ENCODE peak calls at places on chromosomes 3 and 15, in ten cellular contexts. S, P, X, R, V, D, E, Z, Q and U are unnamed samples. For H3K27me3, the result is how much of the 10 kb centered on the place peaks cover.

GRCh38 chr15:58396181-58396580 is 35.6 kb upstream of the LIPC start:
- DNase-seq in S (no peak), P (no peak), X (no peak), R (no peak), V (no peak), D (peak), E (no peak), Z (no peak), Q (no peak), U (no peak)

GRCh38 chr3:72147600-72147999 is 362.7 kb upstream of the PROK2 start:
- DNase-seq in S (no peak), P (no peak), X (no peak), R (no peak), V (no peak), D (no peak), E (no peak), Z (no peak), Q (no peak), U (no peak)

GRCh38 chr15:57772223-57772957 is 65.9 kb downstream of the POLR2M start:
- DNase-seq in S (no peak), P (no peak), X (no peak), R (no peak), V (no peak), D (no peak), E (no peak), Z (no peak), Q (no peak), U (no peak)

GRCh38 chr15:96409231-96410138 is 79.0 kb downstream of the NR2F2 start:
- DNase-seq in S (no peak), P (no peak), X (no peak), R (peak), V (no peak), D (peak), E (no peak), Z (no peak), Q (no peak), U (no peak)

GRCh38 chr15:58235961-58236360 is 97.8 kb downstream of the AQP9 start:
- DNase-seq in S (no peak), P (no peak), X (no peak), R (no peak), V (no peak), D (no peak), E (no peak), Z (no peak), Q (no peak), U (no peak)

GRCh38 chr15:65804252-65804931 is 12.3 kb upstream of the DENND4A start:
- DNase-seq in S (no peak), P (no peak), X (no peak), R (no peak), V (no peak), D (peak), E (no peak), Z (no peak), Q (no peak), U (no peak)

GRCh38 chr3:76523337-76523736 is 516.6 kb upstream of the ROBO2 start:
- DNase-seq in S (no peak), P (no peak), X (no peak), R (no peak), V (no peak), D (no peak), E (no peak), Z (no peak), Q (no peak), U (no peak)

GRCh38 chr3:177538064-177538742 is 340.9 kb upstream of the TBL1XR1 start:
- DNase-seq in S (peak), P (no peak), X (no peak), R (peak), V (peak), D (no peak), E (no peak), Z (peak), Q (peak), U (no peak)

GRCh38 chr15:95567686-95568085 is 762.8 kb upstream of the NR2F2 start:
- DNase-seq in S (no peak), P (no peak), X (no peak), R (no peak), V (no peak), D (no peak), E (no peak), Z (no peak), Q (no peak), U (peak)

GRCh38 chr15:33089878-33090757 is 104.4 kb downstream of the FMN1 start:
- DNase-seq in S (no peak), P (no peak), X (no peak), R (no peak), V (no peak), D (peak), E (no peak), Z (no peak), Q (no peak), U (no peak)

GRCh38 chr3:125403789-125404188 is 28.7 kb upstream of the ZNF148 start:
- DNase-seq in S (no peak), P (no peak), X (no peak), R (no peak), V (no peak), D (no peak), E (no peak), Z (no peak), Q (no peak), U (peak)

GRCh38 chr3:190323241-190323617 is 983 bp upstream of the CLDN1 start:
- DNase-seq in S (peak), P (no peak), X (no peak), R (no peak), V (no peak), D (no peak), E (no peak), Z (no peak), Q (no peak), U (peak)

GRCh38 chr15:82018201-82018600 is 27.6 kb downstream of the MEX3B start:
- DNase-seq in S (no peak), P (no peak), X (no peak), R (no peak), V (no peak), D (no peak), E (no peak), Z (no peak), Q (no peak), U (no peak)

GRCh38 chr15:96395687-96396086 is 65.2 kb downstream of the NR2F2 start:
- DNase-seq in S (no peak), P (no peak), X (no peak), R (no peak), V (no peak), D (no peak), E (no peak), Z (no peak), Q (no peak), U (no peak)

GRCh38 chr3:78967061-78967460 is 800.7 kb downstream of the ROBO1 start:
- DNase-seq in S (no peak), P (no peak), X (no peak), R (no peak), V (no peak), D (no peak), E (no peak), Z (no peak), Q (no peak), U (no peak)

GRCh38 chr3:6321999-6322398 is 538.9 kb upstream of the GRM7 start:
- DNase-seq in S (no peak), P (no peak), X (no peak), R (no peak), V (no peak), D (no peak), E (no peak), Z (no peak), Q (no peak), U (no peak)

GRCh38 chr3:189789432-189789831 is 158.2 kb downstream of the TP63 start:
- DNase-seq in S (no peak), P (no peak), X (no peak), R (no peak), V (no peak), D (no peak), E (no peak), Z (no peak), Q (no peak), U (no peak)

GRCh38 chr15:53539878-53540277 is 219.6 kb downstream of the WDR72 start:
- DNase-seq in S (no peak), P (no peak), X (no peak), R (no peak), V (no peak), D (no peak), E (no peak), Z (no peak), Q (no peak), U (no peak)

GRCh38 chr3:8451696-8452095 is 49.9 kb upstream of the LMCD1 start:
- DNase-seq in S (no peak), P (no peak), X (no peak), R (no peak), V (no peak), D (no peak), E (no peak), Z (no peak), Q (no peak), U (no peak)

DNA sequence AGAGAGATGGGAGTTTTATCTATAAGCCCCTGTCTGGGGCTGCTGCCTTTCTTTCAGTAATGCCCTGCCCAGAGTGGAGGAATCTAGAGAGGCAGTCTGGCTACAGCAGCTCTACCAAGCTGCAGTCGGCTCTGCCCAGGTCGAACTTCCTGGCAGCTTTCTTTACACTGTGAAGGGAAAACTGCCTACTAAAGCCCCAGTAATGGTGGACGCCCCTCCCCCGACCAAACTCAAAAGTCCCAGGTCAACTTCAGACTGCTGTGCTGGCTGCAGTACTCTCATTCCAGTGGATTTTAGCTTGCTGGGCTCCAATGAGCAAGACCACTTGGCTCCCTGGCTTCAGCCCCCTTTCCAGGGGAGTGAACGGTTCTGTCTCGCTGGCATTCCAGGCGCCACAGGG is 65.9 kb upstream of the RARB start:
- DNase-seq in S (no peak), P (no peak), X (no peak), R (no peak), V (no peak), D (no peak), E (no peak), Z (no peak), Q (no peak), U (no peak)
- H3K27me3 ChIP-seq in S (under half), P (under half), X (under half), R (under half), V (under half), D (under half), E (under half), Z (under half), Q (under half), U (under half)

GRCh38 chr15:98363955-98364354 is 284.4 kb upstream of the IGF1R start:
- DNase-seq in S (no peak), P (no peak), X (no peak), R (no peak), V (no peak), D (no peak), E (no peak), Z (no peak), Q (no peak), U (no peak)
- H3K27ac ChIP-seq in S (no peak), P (no peak), X (no peak), R (no peak), V (no peak), D (no peak), E (no peak), Z (no peak), Q (no peak), U (no peak)

GRCh38 chr3:183315739-183316138 is 62.7 kb downstream of the B3GNT5 start:
- DNase-seq in S (no peak), P (no peak), X (no peak), R (no peak), V (no peak), D (peak), E (no peak), Z (no peak), Q (no peak), U (no peak)
- H3K4me3 ChIP-seq in S (no peak), P (no peak), X (no peak), R (no peak), V (no peak), D (no peak), E (no peak), Z (no peak), Q (no peak), U (no peak)

GRCh38 chr3:123997543-123997942 is 5.6 kb upstream of the ROPN1 start:
- DNase-seq in S (no peak), P (no peak), X (no peak), R (no peak), V (no peak), D (no peak), E (no peak), Z (no peak), Q (no peak), U (no peak)
- H3K27me3 ChIP-seq in S (under half), P (under half), X (under half), R (under half), V (under half), D (under half), E (under half), Z (under half), Q (under half), U (under half)

GRCh38 chr15:76930831-76931396 is 635 bp upstream of the RCN2 start:
- DNase-seq in S (no peak), P (no peak), X (no peak), R (no peak), V (no peak), D (no peak), E (no peak), Z (no peak), Q (no peak), U (no peak)
- H3K27ac ChIP-seq in S (peak), P (peak), X (peak), R (peak), V (peak), D (peak), E (peak), Z (peak), Q (peak), U (no peak)

GRCh38 chr3:157063926-157064325 is 96.0 kb downstream of the CCNL1 start:
- DNase-seq in S (no peak), P (no peak), X (no peak), R (no peak), V (no peak), D (no peak), E (no peak), Z (no peak), Q (no peak), U (no peak)

GRCh38 chr3:157059181-157059580 is 100.8 kb downstream of the CCNL1 start:
- DNase-seq in S (no peak), P (no peak), X (no peak), R (no peak), V (no peak), D (no peak), E (no peak), Z (no peak), Q (no peak), U (no peak)

GRCh38 chr3:157058392-157059071 is 101.4 kb downstream of the CCNL1 start:
- DNase-seq in S (no peak), P (no peak), X (no peak), R (no peak), V (no peak), D (no peak), E (no peak), Z (no peak), Q (no peak), U (no peak)

GRCh38 chr3:157059661-157060060 is 100.3 kb downstream of the CCNL1 start:
- DNase-seq in S (no peak), P (no peak), X (no peak), R (no peak), V (no peak), D (no peak), E (no peak), Z (no peak), Q (no peak), U (no peak)

GRCh38 chr3:157061271-157061670 is 98.7 kb downstream of the CCNL1 start:
- DNase-seq in S (no peak), P (no peak), X (no peak), R (no peak), V (no peak), D (no peak), E (no peak), Z (no peak), Q (no peak), U (no peak)
- H3K4me3 ChIP-seq in S (no peak), P (no peak), X (no peak), R (no peak), V (no peak), D (no peak), E (no peak), Z (no peak), Q (no peak), U (no peak)

GRCh38 chr3:196965804-196966173 is 2.8 kb downstream of the PIGZ start:
- DNase-seq in S (no peak), P (no peak), X (no peak), R (no peak), V (no peak), D (no peak), E (no peak), Z (no peak), Q (no peak), U (no peak)
- H3K27me3 ChIP-seq in S (under half), P (under half), X (under half), R (under half), V (under half), D (under half), E (under half), Z (under half), Q (under half), U (under half)

DNA sequence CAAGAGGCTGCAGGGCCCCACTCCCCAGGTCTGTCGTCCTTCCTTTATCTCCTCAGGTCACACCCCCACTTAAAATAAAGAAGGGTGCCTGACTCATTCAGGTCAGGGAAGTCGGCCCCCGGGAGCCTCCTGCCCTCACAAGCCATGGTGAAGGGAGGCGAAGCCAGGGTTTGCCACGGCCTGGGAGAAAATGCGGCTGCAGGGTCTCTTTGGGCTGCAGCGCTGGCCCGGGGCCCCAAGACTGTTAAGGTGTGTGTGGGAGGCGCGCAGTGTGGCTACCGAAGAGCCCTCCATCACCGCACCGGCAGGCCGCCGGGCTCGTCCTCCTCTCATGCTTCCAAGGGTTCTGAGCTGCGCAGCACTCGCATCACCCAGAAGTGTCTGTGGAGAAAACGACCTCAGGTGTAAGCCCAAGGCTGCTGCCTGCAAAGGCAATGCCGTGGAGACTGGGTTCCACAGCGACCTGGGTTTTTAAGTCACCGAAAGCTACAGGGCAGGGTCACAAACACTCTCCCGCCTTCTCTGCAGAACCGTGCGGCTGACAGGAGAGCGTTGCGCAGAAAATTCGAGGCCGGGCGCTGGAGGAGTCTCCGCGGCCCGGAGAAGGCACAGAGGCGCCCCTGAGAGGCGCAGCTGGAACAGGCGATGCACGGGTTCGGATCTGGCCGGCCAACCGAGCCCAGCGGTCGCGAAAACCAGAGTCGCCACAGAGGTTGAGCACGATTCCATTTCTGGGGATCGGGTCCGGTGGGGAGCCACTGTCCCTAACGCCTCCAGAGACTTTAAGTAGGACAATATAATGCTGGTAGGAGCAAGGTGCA is 8.7 kb downstream of the FOXL2 start:
- DNase-seq in S (no peak), P (no peak), X (no peak), R (no peak), V (no peak), D (no peak), E (peak), Z (no peak), Q (no peak), U (no peak)
- H3K27ac ChIP-seq in S (no peak), P (no peak), X (no peak), R (no peak), V (no peak), D (no peak), E (no peak), Z (no peak), Q (no peak), U (no peak)

DNA sequence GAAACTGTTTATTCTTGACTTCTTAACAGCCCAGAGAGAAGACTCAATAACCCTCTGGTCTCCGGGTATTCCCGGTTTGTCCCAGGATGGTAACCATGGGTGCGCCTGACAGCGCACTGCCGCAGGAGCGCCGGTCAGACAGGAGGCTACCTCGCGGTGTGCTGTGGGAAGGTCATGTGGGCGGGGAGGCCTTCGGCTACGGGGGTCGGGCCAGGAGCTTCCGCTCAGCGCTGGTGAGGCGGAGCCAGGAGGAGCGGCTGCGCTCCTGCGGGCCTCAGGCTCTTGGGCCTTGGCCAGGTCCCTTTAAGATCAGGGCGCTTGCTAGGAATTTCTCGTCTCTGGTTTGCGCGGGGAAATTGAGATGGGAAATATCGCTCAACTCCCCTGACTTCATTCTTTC is 182.3 kb upstream of the NDN start:
- DNase-seq in S (peak), P (peak), X (no peak), R (peak), V (peak), D (peak), E (no peak), Z (no peak), Q (peak), U (no peak)
- H3K4me3 ChIP-seq in S (no peak), P (peak), X (no peak), R (peak), V (peak), D (no peak), E (no peak), Z (no peak), Q (peak), U (no peak)

GRCh38 chr3:47824541-47825473 is 21.9 kb downstream of the DHX30 start:
- DNase-seq in S (peak), P (peak), X (peak), R (peak), V (peak), D (peak), E (peak), Z (no peak), Q (peak), U (peak)
- H3K27me3 ChIP-seq in S (under half), P (under half), X (under half), R (under half), V (under half), D (under half), E (under half), Z (under half), Q (under half), U (under half)